ENCODE peak calls at places on chromosomes 7 and 10, in five cellular contexts. Q is RWPE1, C is endothelial cell of umbilical vein, F is glutamatergic neuron, K is IMR-90. S is an unnamed sample.

GRCh38 chr10:100963826-100964225 is 5.5 kb upstream of the SEMA4G start:
- DNase-seq in Q (no peak), C (no peak), F (no peak), K (no peak), S (no peak)

GRCh38 chr10:35397953-35398352 is 61.6 kb downstream of the CCNY start:
- DNase-seq in Q (no peak), C (no peak), F (no peak), K (no peak), S (no peak)

GRCh38 chr10:15712903-15713302 is 6.8 kb downstream of the ITGA8 start:
- DNase-seq in Q (no peak), C (no peak), F (no peak), K (no peak), S (no peak)

GRCh38 chr7:74583630-74584029 is 73.9 kb upstream of the GTF2I start:
- DNase-seq in Q (peak; percentile 50), C (no peak), F (no peak), K (no peak), S (no peak)

GRCh38 chr10:89548673-89549072 is 13.3 kb upstream of the SLC16A12 start:
- DNase-seq in Q (no peak), C (no peak), F (no peak), K (no peak), S (no peak)

GRCh38 chr7:142412551-142413193 is 154.8 kb upstream of the PRSS58 start:
- DNase-seq in Q (peak; percentile 5), C (peak; percentile 50), F (peak; percentile 42), K (peak; percentile 73), S (no peak)

GRCh38 chr7:115357213-115357999 is 435.5 kb downstream of the MDFIC start:
- DNase-seq in Q (no peak), C (no peak), F (no peak), K (peak; percentile 94), S (no peak)

GRCh38 chr10:6185039-6185716 is 17.6 kb upstream of the PFKFB3 start:
- DNase-seq in Q (no peak), C (no peak), F (no peak), K (no peak), S (no peak)

GRCh38 chr10:113991091-113991860 is 52.4 kb upstream of the ADRB1 start:
- DNase-seq in Q (no peak), C (no peak), F (no peak), K (no peak), S (no peak)

GRCh38 chr10:15369642-15370211 is 1.4 kb downstream of the FAM171A1 start:
- DNase-seq in Q (no peak), C (no peak), F (peak; percentile 45), K (no peak), S (no peak)

GRCh38 chr7:139328375-139328774 is 12.8 kb upstream of the FMC1 start:
- DNase-seq in Q (peak; percentile 69), C (no peak), F (no peak), K (peak; percentile 95), S (no peak)

GRCh38 chr10:124003070-124003419 is 90.4 kb downstream of the CHST15 start:
- DNase-seq in Q (no peak), C (no peak), F (no peak), K (no peak), S (no peak)

GRCh38 chr7:332646-333398 is 42.9 kb downstream of the FOXL3 start:
- DNase-seq in Q (peak; percentile 81), C (peak; percentile 56), F (peak; percentile 91), K (peak; percentile 36), S (peak; percentile 20)

GRCh38 chr7:70728873-70729552 is 402.9 kb upstream of the GALNT17 start:
- DNase-seq in Q (peak; percentile 25), C (no peak), F (peak; percentile 59), K (no peak), S (peak; percentile 77)

GRCh38 chr7:144378651-144379050 is 23.4 kb downstream of the ARHGEF5 start:
- DNase-seq in Q (no peak), C (no peak), F (no peak), K (no peak), S (no peak)

GRCh38 chr7:25922296-25922695 is 229.7 kb upstream of the NFE2L3 start:
- DNase-seq in Q (peak; percentile 51), C (no peak), F (no peak), K (no peak), S (no peak)

GRCh38 chr7:50534690-50535290 is 30.4 kb downstream of the DDC start:
- DNase-seq in Q (peak; percentile 90), C (peak; percentile 94), F (peak; percentile 46), K (peak; percentile 100), S (no peak)

GRCh38 chr10:24908793-24909423 is 43.5 kb downstream of the PRTFDC1 start:
- DNase-seq in Q (peak; percentile 39), C (peak; percentile 55), F (no peak), K (peak; percentile 89), S (no peak)

GRCh38 chr10:75469018-75469616 is 37.7 kb downstream of the LRMDA start:
- DNase-seq in Q (peak; percentile 78), C (peak; percentile 56), F (no peak), K (peak; percentile 84), S (no peak)

GRCh38 chr7:40570218-40570617 is 435.4 kb downstream of the SUGCT start:
- DNase-seq in Q (no peak), C (no peak), F (no peak), K (peak; percentile 21), S (no peak)

GRCh38 chr10:6204063-6204340 is 1.3 kb downstream of the PFKFB3 start:
- DNase-seq in Q (peak; percentile 68), C (no peak), F (peak; percentile 63), K (no peak), S (no peak)